ENCODE peak calls at places on chromosomes 2 and 18, in five cellular contexts. J, K, A, Y and X are unnamed samples.
A peak's percentile ranks its signal among the peaks of the same experiment; 100 is the strongest.

GRCh38 chr18:49704334-49704733 is 109.0 kb downstream of the ACAA2 start:
- DNase-seq in J (peak; percentile 56), K (no peak), A (no peak), Y (no peak), X (peak; percentile 74)

GRCh38 chr2:38671303-38671702 is 5.4 kb downstream of the GALM start:
- DNase-seq in J (no peak), K (no peak), A (no peak), Y (no peak), X (no peak)

GRCh38 chr2:127685410-127686110 is 10.2 kb upstream of the LIMS2 start:
- DNase-seq in J (no peak), K (no peak), A (no peak), Y (no peak), X (no peak)

GRCh38 chr18:70961933-70962332 is 673.1 kb downstream of the SOCS6 start:
- DNase-seq in J (no peak), K (no peak), A (no peak), Y (no peak), X (no peak)

GRCh38 chr2:143259368-143259958 is 130.2 kb downstream of the ARHGAP15 start:
- DNase-seq in J (peak; percentile 56), K (peak; percentile 82), A (peak; percentile 49), Y (peak; percentile 52), X (peak; percentile 81)

GRCh38 chr18:49055787-49056186 is 105.0 kb upstream of the SMAD7 start:
- DNase-seq in J (peak; percentile 73), K (no peak), A (peak; percentile 71), Y (peak; percentile 41), X (peak; percentile 74)

GRCh38 chr18:40980171-40980570 is 974.9 kb upstream of the PIK3C3 start:
- DNase-seq in J (peak; percentile 4), K (no peak), A (no peak), Y (no peak), X (no peak)

GRCh38 chr2:236570081-236570979 is 705 bp downstream of the ACKR3 start:
- DNase-seq in J (no peak), K (peak; percentile 43), A (no peak), Y (no peak), X (no peak)

DNA sequence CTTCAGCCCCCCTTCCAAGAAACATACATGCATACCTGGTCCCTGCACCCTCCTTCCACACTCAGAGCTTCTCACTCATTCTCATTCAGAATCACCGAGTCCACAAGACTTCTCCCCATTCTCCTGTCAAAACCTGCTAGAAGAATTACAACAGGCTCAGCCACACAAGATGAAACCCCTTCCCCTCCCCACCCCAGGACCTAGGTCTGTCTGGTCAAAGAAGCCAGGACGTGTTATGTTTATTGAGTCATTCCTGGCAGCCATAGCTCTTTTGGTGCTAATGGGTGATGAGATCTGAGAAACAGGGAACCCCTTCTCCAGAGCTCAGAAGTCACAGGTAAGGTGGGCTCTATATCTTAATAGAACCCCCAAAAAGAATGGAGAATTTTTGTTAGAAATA is 1.4 kb upstream of the ADD2 start:
- DNase-seq in J (no peak), K (no peak), A (no peak), Y (no peak), X (no peak)
- H3K27me3 ChIP-seq in J (peaks cover 36% of the 10 kb centered on the region), K (no peaks in the 10 kb centered on the region), A (peaks cover 55% of the 10 kb centered on the region), Y (peaks cover 31% of the 10 kb centered on the region), X (peaks cover 19% of the 10 kb centered on the region)

GRCh38 chr2:139354518-139354917 is 574.3 kb upstream of the NXPH2 start:
- DNase-seq in J (no peak), K (no peak), A (no peak), Y (no peak), X (no peak)

GRCh38 chr2:139359818-139360217 is 579.6 kb upstream of the NXPH2 start:
- DNase-seq in J (no peak), K (no peak), A (no peak), Y (no peak), X (no peak)

DNA sequence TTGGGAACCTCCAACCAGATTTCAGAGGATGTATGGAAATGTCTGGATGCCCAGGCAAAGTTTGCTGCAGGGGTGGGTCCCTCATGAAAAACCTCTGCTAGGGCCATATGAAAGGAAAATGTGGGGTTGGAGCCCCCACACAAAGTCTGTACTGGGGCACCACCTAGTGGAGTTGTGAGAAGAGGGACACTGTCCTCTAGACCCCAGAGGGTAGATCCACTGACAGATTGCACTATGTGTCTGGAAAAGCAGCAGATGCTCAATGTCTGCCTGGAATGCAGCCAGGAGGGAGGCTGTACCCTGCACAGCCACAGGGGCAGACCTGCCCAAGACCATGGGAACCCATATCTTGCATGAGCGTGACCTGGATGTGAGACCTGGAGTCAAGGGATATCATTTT is 573.7 kb upstream of the NXPH2 start:
- DNase-seq in J (no peak), K (no peak), A (no peak), Y (no peak), X (no peak)
- TF ChIP-seq CTCF in J (no peak), K (no peak), A (no peak), Y (no peak), X (no peak)

GRCh38 chr2:232882085-232882484 is 12.0 kb downstream of the SNORC start:
- DNase-seq in J (no peak), K (no peak), A (no peak), Y (no peak), X (no peak)
- H3K4me1 ChIP-seq in J (no peaks in the 10 kb centered on the region), K (no peaks in the 10 kb centered on the region), A (no peaks in the 10 kb centered on the region), Y (peaks cover 1% of the 10 kb centered on the region), X (no peaks in the 10 kb centered on the region)

GRCh38 chr2:214492152-214492551 is 81.3 kb downstream of the VWC2L start:
- DNase-seq in J (no peak), K (no peak), A (no peak), Y (no peak), X (no peak)
- H3K27me3 ChIP-seq in J (no peaks in the 10 kb centered on the region), K (no peaks in the 10 kb centered on the region), A (no peaks in the 10 kb centered on the region), Y (no peaks in the 10 kb centered on the region), X (no peaks in the 10 kb centered on the region)

DNA sequence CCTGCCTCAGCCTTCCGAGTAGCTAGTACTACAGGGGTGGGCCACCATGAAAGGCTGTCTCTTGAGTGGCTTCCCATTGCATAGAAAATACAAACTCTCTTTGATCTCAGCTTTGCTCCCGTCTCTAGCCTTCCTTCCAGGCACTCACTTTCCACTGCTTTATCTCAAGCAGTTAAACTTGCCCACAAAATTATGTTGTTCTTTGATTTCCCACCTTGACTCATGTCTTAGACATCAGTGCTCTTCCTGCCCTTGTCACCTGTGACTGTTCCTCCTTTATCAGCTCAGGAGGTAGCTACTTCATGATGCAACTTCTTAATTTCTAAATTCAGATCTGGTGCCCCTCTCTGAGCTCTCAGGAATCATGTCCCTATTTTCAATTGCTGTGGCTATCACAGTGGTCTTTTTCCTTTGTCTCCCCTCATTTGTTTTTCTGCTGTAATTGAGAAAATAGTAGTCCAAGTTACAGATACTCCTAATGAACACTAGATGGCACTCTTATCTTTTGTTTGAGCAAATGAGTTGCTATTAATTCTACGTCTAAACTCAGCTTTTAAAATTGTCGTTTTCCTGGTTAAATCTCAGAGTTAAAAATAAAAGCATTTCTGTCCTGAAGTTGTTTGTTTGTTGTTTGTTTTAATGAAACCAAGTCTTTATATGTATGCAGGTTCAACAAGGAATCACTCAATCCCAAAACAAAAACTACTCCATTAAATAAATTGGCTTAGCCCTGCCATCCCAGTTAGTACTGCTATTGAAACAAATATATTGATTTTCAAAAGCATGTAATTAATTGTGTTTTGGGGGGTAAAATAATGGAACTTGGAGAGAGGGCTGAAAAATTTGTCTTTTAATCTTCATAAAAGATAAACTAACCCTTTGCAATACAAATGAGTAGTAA is 46.9 kb upstream of the GREB1L start:
- DNase-seq in J (peak; percentile 42), K (peak; percentile 44), A (no peak), Y (no peak), X (peak; percentile 56)
- TF ChIP-seq CTCF in J (no peak), K (peak; percentile 96), A (peak; percentile 67), Y (peak; percentile 63), X (peak; percentile 62)

DNA sequence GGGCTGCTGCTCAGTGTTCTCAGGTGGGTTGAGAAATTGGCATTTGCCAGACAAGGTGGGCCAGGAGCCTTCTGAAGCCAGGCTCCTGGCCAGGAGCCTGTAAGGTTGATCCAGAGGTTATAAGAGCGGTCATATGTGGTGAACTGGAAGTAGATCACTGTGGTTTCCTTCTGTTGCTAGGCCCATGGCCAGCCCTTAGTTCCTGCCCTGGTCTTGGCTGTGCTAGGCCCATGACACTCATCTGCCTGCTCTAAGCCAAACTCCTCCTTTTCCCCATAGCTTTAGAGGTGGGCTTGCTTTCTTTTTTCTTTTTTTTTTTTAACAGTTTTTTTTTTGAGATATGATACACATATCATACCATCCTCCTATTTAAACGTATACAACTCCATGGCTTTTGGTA is 5.0 kb upstream of the MGAT5 start:
- DNase-seq in J (no peak), K (no peak), A (no peak), Y (no peak), X (no peak)
- H3K4me1 ChIP-seq in J (peaks cover 5% of the 10 kb centered on the region), K (peaks cover 18% of the 10 kb centered on the region), A (peaks cover 64% of the 10 kb centered on the region), Y (peaks cover 7% of the 10 kb centered on the region), X (peaks cover 5% of the 10 kb centered on the region)

GRCh38 chr2:149122521-149122920 is 84.0 kb downstream of the LYPD6B start:
- DNase-seq in J (no peak), K (no peak), A (no peak), Y (no peak), X (no peak)
- H3K27me3 ChIP-seq in J (no peaks in the 10 kb centered on the region), K (peaks cover 34% of the 10 kb centered on the region), A (peaks cover 3% of the 10 kb centered on the region), Y (no peaks in the 10 kb centered on the region), X (no peaks in the 10 kb centered on the region)

DNA sequence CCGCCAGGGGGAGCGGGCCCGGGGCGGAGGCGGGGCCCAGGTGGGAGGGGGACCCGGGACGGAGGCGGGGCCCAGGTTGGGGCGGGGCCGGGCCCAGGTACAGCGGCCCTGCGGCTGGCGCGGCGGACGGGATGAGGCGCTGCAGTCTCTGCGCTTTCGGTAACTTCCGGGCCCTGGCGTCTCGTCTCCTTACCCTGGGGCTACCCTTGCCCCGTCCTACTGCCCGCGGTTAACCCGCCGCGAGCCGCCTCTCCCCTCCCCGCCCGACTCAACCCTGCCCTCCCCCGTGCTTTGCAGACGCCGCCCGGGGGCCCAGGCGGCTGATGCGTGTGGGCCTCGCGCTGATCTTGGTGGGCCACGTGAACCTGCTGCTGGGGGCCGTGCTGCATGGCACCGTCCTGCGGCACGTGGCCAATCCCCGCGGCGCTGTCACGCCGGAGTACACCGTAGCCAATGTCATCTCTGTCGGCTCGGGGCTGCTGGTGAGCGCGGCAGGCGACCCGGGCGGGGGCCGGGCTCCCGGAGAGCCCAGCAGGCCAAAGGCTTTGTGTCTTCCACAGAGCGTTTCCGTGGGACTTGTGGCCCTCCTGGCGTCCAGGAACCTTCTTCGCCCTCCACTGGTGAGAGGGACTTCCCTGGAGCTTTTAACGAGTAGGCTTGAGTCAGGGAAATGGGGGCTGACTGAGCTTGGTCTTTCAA is at the start of gene KRTCAP3:
- DNase-seq in J (no peak), K (peak; percentile 93), A (no peak), Y (peak; percentile 16), X (peak; percentile 66)
- TF ChIP-seq CTCF in J (no peak), K (peak; percentile 72), A (no peak), Y (no peak), X (no peak)

GRCh38 chr2:55011741-55012574 is 38.3 kb downstream of the RTN4 start:
- DNase-seq in J (no peak), K (no peak), A (no peak), Y (no peak), X (no peak)

GRCh38 chr2:55009277-55010055 is 40.8 kb downstream of the RTN4 start:
- DNase-seq in J (no peak), K (peak; percentile 23), A (no peak), Y (no peak), X (no peak)

GRCh38 chr2:55010915-55011314 is 39.3 kb downstream of the RTN4 start:
- DNase-seq in J (peak; percentile 29), K (no peak), A (no peak), Y (peak; percentile 43), X (no peak)

GRCh38 chr2:55012648-55013484 is 37.4 kb downstream of the RTN4 start:
- DNase-seq in J (no peak), K (no peak), A (no peak), Y (no peak), X (no peak)

GRCh38 chr2:55010149-55010591 is 40.1 kb downstream of the RTN4 start:
- DNase-seq in J (peak; percentile 46), K (peak; percentile 20), A (peak; percentile 32), Y (peak; percentile 58), X (no peak)
- H3K4me1 ChIP-seq in J (peaks cover 19% of the 10 kb centered on the region), K (peaks cover 41% of the 10 kb centered on the region), A (peaks cover 66% of the 10 kb centered on the region), Y (peaks cover 93% of the 10 kb centered on the region), X (peaks cover 65% of the 10 kb centered on the region)